ENCODE peak calls at places on chromosomes 5 and 9, in six cellular contexts. T, Y, X, L, C and Z are unnamed samples.

GRCh38 chr5:174503461-174504265 is 220.7 kb upstream of the MSX2 start:
- DNase-seq in T (no peak), Y (no peak), X (peak), L (no peak), C (peak), Z (no peak)

GRCh38 chr5:58107704-58108103 is 352.2 kb downstream of the PLK2 start:
- DNase-seq in T (no peak), Y (no peak), X (no peak), L (no peak), C (no peak), Z (no peak)

GRCh38 chr5:127885176-127885575 is 182.0 kb downstream of the CCDC192 start:
- DNase-seq in T (no peak), Y (no peak), X (no peak), L (no peak), C (no peak), Z (no peak)

GRCh38 chr5:61525573-61526142 is 193.6 kb downstream of the ZSWIM6 start:
- DNase-seq in T (no peak), Y (no peak), X (no peak), L (no peak), C (no peak), Z (no peak)

GRCh38 chr5:36680066-36680465 is 73.7 kb downstream of the SLC1A3 start:
- DNase-seq in T (no peak), Y (no peak), X (no peak), L (peak), C (no peak), Z (no peak)

GRCh38 chr9:2583308-2584013 is 38.1 kb upstream of the VLDLR start:
- DNase-seq in T (no peak), Y (no peak), X (no peak), L (peak), C (no peak), Z (no peak)

GRCh38 chr9:83066771-83067170 is 3.8 kb upstream of the RASEF start:
- DNase-seq in T (no peak), Y (no peak), X (no peak), L (no peak), C (no peak), Z (no peak)

GRCh38 chr9:86321373-86321772 is 32.8 kb downstream of the TUT7 start:
- DNase-seq in T (no peak), Y (no peak), X (no peak), L (no peak), C (no peak), Z (no peak)

GRCh38 chr5:178436326-178436940 is 153.8 kb downstream of the COL23A1 start:
- DNase-seq in T (no peak), Y (no peak), X (no peak), L (no peak), C (no peak), Z (peak)

GRCh38 chr9:89412951-89413350 is 85.0 kb downstream of the SEMA4D start:
- DNase-seq in T (no peak), Y (no peak), X (no peak), L (no peak), C (no peak), Z (no peak)

GRCh38 chr5:95794070-95794516 is 28.4 kb downstream of the GLRX start:
- DNase-seq in T (no peak), Y (no peak), X (no peak), L (no peak), C (no peak), Z (no peak)

GRCh38 chr9:114076237-114077161 is 1.6 kb downstream of the AMBP start:
- DNase-seq in T (no peak), Y (no peak), X (no peak), L (no peak), C (no peak), Z (no peak)

GRCh38 chr5:6443326-6443725 is 5.3 kb upstream of the UBE2QL1 start:
- DNase-seq in T (no peak), Y (no peak), X (no peak), L (no peak), C (no peak), Z (peak)

GRCh38 chr5:150065346-150065745 is 21.0 kb downstream of the CSF1R start:
- DNase-seq in T (no peak), Y (peak), X (no peak), L (peak), C (no peak), Z (no peak)

GRCh38 chr9:27487128-27487527 is 37.0 kb upstream of the IFNK start:
- DNase-seq in T (no peak), Y (no peak), X (no peak), L (no peak), C (no peak), Z (no peak)

GRCh38 chr5:107455111-107455544 is 215.6 kb downstream of the EFNA5 start:
- DNase-seq in T (no peak), Y (no peak), X (peak), L (no peak), C (no peak), Z (no peak)

GRCh38 chr9:19922476-19923118 is 133.8 kb upstream of the SLC24A2 start:
- DNase-seq in T (no peak), Y (no peak), X (peak), L (no peak), C (peak), Z (no peak)
- TF ChIP-seq CTCF in T (no peak), Y (peak), X (peak), L (peak), C (peak), Z (no peak)

DNA sequence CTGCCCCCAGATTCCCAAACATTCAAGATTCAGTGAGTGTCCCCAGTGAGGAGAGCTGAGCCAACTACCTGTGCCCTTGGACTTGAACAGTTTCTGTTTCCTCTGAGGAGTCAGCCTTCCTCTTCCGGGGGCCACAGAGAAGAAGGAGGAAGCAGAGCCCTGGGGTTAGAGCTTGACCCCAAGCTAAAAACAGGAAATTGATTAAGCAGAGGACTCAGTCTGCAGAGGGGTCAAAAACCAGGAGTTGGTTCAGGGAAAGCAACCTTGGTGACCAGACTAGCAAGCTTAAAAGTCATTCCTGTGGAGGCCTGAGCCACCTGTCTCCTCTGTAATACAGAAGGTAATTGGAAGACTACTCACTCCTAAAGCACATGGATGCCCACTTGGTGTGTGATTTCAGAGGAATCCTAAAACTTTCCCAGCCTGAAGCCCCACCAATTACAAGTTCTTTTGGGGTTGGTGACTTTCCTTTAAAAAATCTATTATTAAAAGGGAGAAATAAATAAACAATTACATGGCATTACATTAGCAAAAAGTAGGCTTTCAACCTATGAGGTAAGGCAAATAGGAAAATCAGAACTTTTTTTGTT is 64.2 kb upstream of the SELENOP start:
- DNase-seq in T (no peak), Y (no peak), X (no peak), L (no peak), C (no peak), Z (no peak)
- H3K27ac ChIP-seq in T (no peak), Y (no peak), X (no peak), L (no peak), C (no peak), Z (no peak)

GRCh38 chr5:74947961-74948613 is 81.9 kb upstream of the FAM169A start:
- DNase-seq in T (no peak), Y (no peak), X (no peak), L (no peak), C (no peak), Z (no peak)
- H3K4me3 ChIP-seq in T (no peak), Y (no peak), X (no peak), L (no peak), C (no peak), Z (no peak)

DNA sequence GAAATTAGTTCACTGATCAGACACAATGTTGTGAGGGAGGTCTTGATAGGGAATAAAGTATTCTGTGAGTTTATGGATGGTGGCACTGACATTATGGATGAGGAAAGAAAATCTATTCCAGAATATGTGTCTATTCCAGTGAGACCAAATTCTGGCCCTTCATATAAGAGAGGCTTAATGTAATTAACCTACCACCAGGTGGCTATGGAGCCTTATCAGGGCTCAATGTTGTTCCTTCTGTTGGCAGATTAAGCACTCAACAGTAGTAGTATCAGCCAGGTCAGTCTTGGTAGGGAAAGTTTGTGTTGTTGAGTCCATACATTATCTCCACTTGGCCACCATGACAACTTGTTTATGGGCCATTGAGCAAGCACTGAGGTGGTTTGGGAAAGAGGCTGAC is 41.7 kb upstream of the BARX1 start:
- DNase-seq in T (no peak), Y (no peak), X (no peak), L (no peak), C (no peak), Z (no peak)
- TF ChIP-seq CTCF in T (no peak), Y (peak), X (no peak), L (no peak), C (peak), Z (no peak)